ENCODE peak calls at places on chromosomes 6 and 20, in seven cellular contexts. One of them, this sample, is unnamed.

GRCh38 chr6:33313709-33314514 is at the start of gene TAPBP:
- DNase-seq in GM13976: peak; percentile 90
- DNase-seq in ureter: peak; percentile 74
- DNase-seq in stimulated activated CD4-positive, alpha-beta T cell treated with anti-CD3 and anti-CD28 coated beads, Interleukin-2, amount 100 ng/mL, for 48 hours: peak; percentile 69
- DNase-seq in H7: peak; percentile 83
- DNase-seq in aorta: peak; percentile 79
- DNase-seq in heart right ventricle: peak; percentile 70
- DNase-seq in this sample: no peak

GRCh38 chr20:37245671-37246237 is 15.9 kb downstream of the GHRH start:
- DNase-seq in H7: peak; percentile 69
- DNase-seq in aorta: no peak
- DNase-seq in ureter: no peak
- DNase-seq in heart right ventricle: no peak
- DNase-seq in stimulated activated CD4-positive, alpha-beta T cell treated with anti-CD3 and anti-CD28 coated beads, Interleukin-2, amount 100 ng/mL, for 48 hours: no peak
- DNase-seq in GM13976: no peak
- DNase-seq in this sample: no peak

GRCh38 chr6:170446841-170447560 is 106.1 kb downstream of the PSMB1 start:
- DNase-seq in ureter: no peak
- DNase-seq in H7: peak; percentile 22
- DNase-seq in GM13976: no peak
- DNase-seq in aorta: no peak
- DNase-seq in stimulated activated CD4-positive, alpha-beta T cell treated with anti-CD3 and anti-CD28 coated beads, Interleukin-2, amount 100 ng/mL, for 48 hours: no peak
- DNase-seq in heart right ventricle: peak; percentile 3
- DNase-seq in this sample: no peak

GRCh38 chr6:161301338-161301737 is 27.5 kb upstream of the AGPAT4 start:
- DNase-seq in H7: no peak
- DNase-seq in ureter: no peak
- DNase-seq in heart right ventricle: no peak
- DNase-seq in GM13976: no peak
- DNase-seq in stimulated activated CD4-positive, alpha-beta T cell treated with anti-CD3 and anti-CD28 coated beads, Interleukin-2, amount 100 ng/mL, for 48 hours: no peak
- DNase-seq in aorta: no peak
- DNase-seq in this sample: no peak

GRCh38 chr6:111573118-111573883 is 32.4 kb downstream of the TRAF3IP2 start:
- DNase-seq in GM13976: no peak
- DNase-seq in aorta: no peak
- DNase-seq in heart right ventricle: no peak
- DNase-seq in ureter: peak; percentile 80
- DNase-seq in H7: no peak
- DNase-seq in stimulated activated CD4-positive, alpha-beta T cell treated with anti-CD3 and anti-CD28 coated beads, Interleukin-2, amount 100 ng/mL, for 48 hours: no peak
- DNase-seq in this sample: no peak

GRCh38 chr6:6724319-6725119 is 136.0 kb downstream of the LY86 start:
- DNase-seq in stimulated activated CD4-positive, alpha-beta T cell treated with anti-CD3 and anti-CD28 coated beads, Interleukin-2, amount 100 ng/mL, for 48 hours: peak; percentile 36
- DNase-seq in GM13976: peak; percentile 84
- DNase-seq in H7: peak; percentile 82
- DNase-seq in heart right ventricle: peak; percentile 80
- DNase-seq in ureter: peak; percentile 70
- DNase-seq in aorta: peak; percentile 80
- DNase-seq in this sample: peak; percentile 70

GRCh38 chr6:96685702-96686101 is 122.8 kb downstream of the FHL5 start:
- DNase-seq in H7: no peak
- DNase-seq in stimulated activated CD4-positive, alpha-beta T cell treated with anti-CD3 and anti-CD28 coated beads, Interleukin-2, amount 100 ng/mL, for 48 hours: no peak
- DNase-seq in ureter: no peak
- DNase-seq in heart right ventricle: no peak
- DNase-seq in aorta: no peak
- DNase-seq in GM13976: no peak
- DNase-seq in this sample: no peak

GRCh38 chr6:43910638-43911353 is 140.8 kb downstream of the VEGFA start:
- DNase-seq in heart right ventricle: no peak
- DNase-seq in H7: no peak
- DNase-seq in aorta: no peak
- DNase-seq in ureter: no peak
- DNase-seq in GM13976: no peak
- DNase-seq in stimulated activated CD4-positive, alpha-beta T cell treated with anti-CD3 and anti-CD28 coated beads, Interleukin-2, amount 100 ng/mL, for 48 hours: no peak
- DNase-seq in this sample: no peak

GRCh38 chr6:36616888-36617521 is 22.8 kb downstream of the SRSF3 start:
- DNase-seq in ureter: peak; percentile 77
- DNase-seq in GM13976: no peak
- DNase-seq in stimulated activated CD4-positive, alpha-beta T cell treated with anti-CD3 and anti-CD28 coated beads, Interleukin-2, amount 100 ng/mL, for 48 hours: no peak
- DNase-seq in heart right ventricle: no peak
- DNase-seq in aorta: peak; percentile 45
- DNase-seq in H7: no peak
- DNase-seq in this sample: no peak

GRCh38 chr6:28534880-28535279 is 9.2 kb downstream of the GPX5 start:
- DNase-seq in heart right ventricle: no peak
- DNase-seq in stimulated activated CD4-positive, alpha-beta T cell treated with anti-CD3 and anti-CD28 coated beads, Interleukin-2, amount 100 ng/mL, for 48 hours: no peak
- DNase-seq in aorta: no peak
- DNase-seq in ureter: no peak
- DNase-seq in H7: no peak
- DNase-seq in GM13976: no peak
- DNase-seq in this sample: no peak

GRCh38 chr6:71619836-71620235 is 266.5 kb upstream of the RIMS1 start:
- DNase-seq in aorta: no peak
- DNase-seq in ureter: no peak
- DNase-seq in heart right ventricle: no peak
- DNase-seq in stimulated activated CD4-positive, alpha-beta T cell treated with anti-CD3 and anti-CD28 coated beads, Interleukin-2, amount 100 ng/mL, for 48 hours: no peak
- DNase-seq in GM13976: no peak
- DNase-seq in H7: no peak
- DNase-seq in this sample: no peak

GRCh38 chr6:139369068-139369467 is 5.4 kb downstream of the CITED2 start:
- DNase-seq in ureter: no peak
- DNase-seq in heart right ventricle: no peak
- DNase-seq in aorta: no peak
- DNase-seq in H7: peak; percentile 20
- DNase-seq in stimulated activated CD4-positive, alpha-beta T cell treated with anti-CD3 and anti-CD28 coated beads, Interleukin-2, amount 100 ng/mL, for 48 hours: no peak
- DNase-seq in GM13976: no peak
- DNase-seq in this sample: no peak

GRCh38 chr6:4812068-4812467 is 35.9 kb downstream of the CDYL start:
- DNase-seq in GM13976: no peak
- DNase-seq in ureter: no peak
- DNase-seq in heart right ventricle: no peak
- DNase-seq in H7: no peak
- DNase-seq in stimulated activated CD4-positive, alpha-beta T cell treated with anti-CD3 and anti-CD28 coated beads, Interleukin-2, amount 100 ng/mL, for 48 hours: no peak
- DNase-seq in aorta: no peak
- DNase-seq in this sample: no peak

GRCh38 chr20:21670126-21670525 is 35.3 kb upstream of the PAX1 start:
- DNase-seq in stimulated activated CD4-positive, alpha-beta T cell treated with anti-CD3 and anti-CD28 coated beads, Interleukin-2, amount 100 ng/mL, for 48 hours: no peak
- DNase-seq in H7: no peak
- DNase-seq in GM13976: no peak
- DNase-seq in ureter: no peak
- DNase-seq in heart right ventricle: no peak
- DNase-seq in aorta: no peak
- DNase-seq in this sample: no peak

GRCh38 chr6:163329991-163330390 is 84.5 kb upstream of the QKI start:
- DNase-seq in ureter: no peak
- DNase-seq in GM13976: no peak
- DNase-seq in aorta: no peak
- DNase-seq in stimulated activated CD4-positive, alpha-beta T cell treated with anti-CD3 and anti-CD28 coated beads, Interleukin-2, amount 100 ng/mL, for 48 hours: no peak
- DNase-seq in heart right ventricle: no peak
- DNase-seq in H7: peak; percentile 75
- DNase-seq in this sample: no peak

GRCh38 chr20:23147964-23148720 is 62.0 kb upstream of the CD93 start:
- DNase-seq in GM13976: no peak
- DNase-seq in aorta: peak; percentile 89
- DNase-seq in H7: no peak
- DNase-seq in heart right ventricle: peak; percentile 46
- DNase-seq in stimulated activated CD4-positive, alpha-beta T cell treated with anti-CD3 and anti-CD28 coated beads, Interleukin-2, amount 100 ng/mL, for 48 hours: peak; percentile 19
- DNase-seq in ureter: peak; percentile 68
- DNase-seq in this sample: no peak

This sample was measured in neural crest cell.